ENCODE peak calls at places on chromosomes 13 and 19, in eight cellular contexts. C is effector memory CD4-positive, alpha-beta T cell; W is non-pigmented ciliary epithelial cell; S is IMR-90; A is fibroblast of mammary gland; R is stimulated activated CD4-positive, alpha-beta T cell treated with anti-CD3 and anti-CD28 coated beads, TNF-alpha, amount 100 ng/mL, for 1 hour; K is astrocyte of the cerebellum; E is NCI-H1092. U is an unnamed sample.
A peak's percentile ranks its signal among the peaks of the same experiment; 100 is the strongest.

GRCh38 chr19:22052644-22053013 is 345 bp downstream of the ZNF257 start:
- DNase-seq in C (peak; percentile 4), W (no peak), S (no peak), A (no peak), R (no peak), K (no peak), E (no peak), U (no peak)

GRCh38 chr19:50713556-50714236 is 5.9 kb downstream of the SHANK1 start:
- DNase-seq in C (no peak), W (no peak), S (no peak), A (no peak), R (no peak), K (no peak), E (no peak), U (no peak)

GRCh38 chr19:43527860-43528622 is 1.0 kb upstream of the ETHE1 start:
- DNase-seq in C (no peak), W (no peak), S (no peak), A (peak; percentile 44), R (no peak), K (no peak), E (no peak), U (no peak)

GRCh38 chr13:46382224-46382623 is 4.8 kb downstream of the RUBCNL start:
- DNase-seq in C (no peak), W (no peak), S (no peak), A (no peak), R (no peak), K (no peak), E (no peak), U (no peak)

GRCh38 chr19:38632476-38633213 is 13.7 kb downstream of the EIF3K start:
- DNase-seq in C (no peak), W (no peak), S (no peak), A (no peak), R (no peak), K (no peak), E (no peak), U (no peak)

GRCh38 chr13:100040196-100040595 is 48.7 kb upstream of the PCCA start:
- DNase-seq in C (no peak), W (no peak), S (no peak), A (no peak), R (no peak), K (no peak), E (peak; percentile 60), U (no peak)

GRCh38 chr19:16764793-16765433 is 45.3 kb downstream of the NWD1 start:
- DNase-seq in C (no peak), W (no peak), S (no peak), A (no peak), R (no peak), K (no peak), E (no peak), U (no peak)

GRCh38 chr19:3403489-3404323 is 37.3 kb downstream of the NFIC start:
- DNase-seq in C (no peak), W (peak; percentile 60), S (peak; percentile 97), A (peak; percentile 96), R (no peak), K (peak; percentile 84), E (no peak), U (no peak)

GRCh38 chr13:113856716-113857065 is 7.2 kb downstream of the GAS6 start:
- DNase-seq in C (no peak), W (no peak), S (peak; percentile 78), A (peak; percentile 71), R (no peak), K (no peak), E (no peak), U (no peak)

GRCh38 chr13:75173457-75174356 is 308.3 kb downstream of the TBC1D4 start:
- DNase-seq in C (no peak), W (no peak), S (no peak), A (no peak), R (no peak), K (no peak), E (no peak), U (no peak)

GRCh38 chr19:1956143-1956537 is 15.2 kb downstream of the CSNK1G2 start:
- DNase-seq in C (no peak), W (no peak), S (no peak), A (no peak), R (no peak), K (no peak), E (no peak), U (no peak)

GRCh38 chr19:10701955-10702307 is 692 bp downstream of the QTRT1 start:
- DNase-seq in C (no peak), W (no peak), S (no peak), A (no peak), R (no peak), K (no peak), E (no peak), U (no peak)

GRCh38 chr19:1950640-1951039 is 9.7 kb downstream of the CSNK1G2 start:
- DNase-seq in C (no peak), W (no peak), S (no peak), A (no peak), R (no peak), K (no peak), E (no peak), U (no peak)

GRCh38 chr19:16605552-16605951 is 22.5 kb downstream of the MED26 start:
- DNase-seq in C (no peak), W (no peak), S (no peak), A (no peak), R (no peak), K (no peak), E (no peak), U (no peak)

GRCh38 chr19:49564616-49565045 is 15.7 kb downstream of the NOSIP start:
- DNase-seq in C (no peak), W (no peak), S (no peak), A (no peak), R (no peak), K (no peak), E (no peak), U (no peak)

GRCh38 chr19:46728693-46729339 is 11.9 kb upstream of the PRKD2 start:
- DNase-seq in C (peak; percentile 73), W (no peak), S (peak; percentile 44), A (peak; percentile 52), R (peak; percentile 60), K (no peak), E (no peak), U (peak; percentile 51)

GRCh38 chr19:52527954-52528326 is 472 bp downstream of the ZNF808 start:
- DNase-seq in C (no peak), W (no peak), S (no peak), A (peak; percentile 2), R (no peak), K (no peak), E (no peak), U (no peak)

GRCh38 chr13:20565120-20565736 is 1.7 kb upstream of the IFT88 start:
- DNase-seq in C (no peak), W (no peak), S (no peak), A (no peak), R (no peak), K (no peak), E (no peak), U (no peak)

U was measured in Caco-2.